ENCODE peak calls at places on chromosomes 2 and 18, in seven cellular contexts. One of them, this sample, is unnamed.

GRCh38 chr18:2538844-2539243 is 32.5 kb downstream of the METTL4 start:
- DNase-seq in tibial nerve: no peak
- DNase-seq in mucosa of descending colon: no peak
- DNase-seq in tibial artery: no peak
- DNase-seq in foreskin fibroblast: peak
- DNase-seq in IMR-90: no peak
- DNase-seq in fibroblast of pulmonary artery: peak
- DNase-seq in this sample: no peak

GRCh38 chr18:11500153-11501122 is 109.0 kb upstream of the SLC35G4 start:
- DNase-seq in tibial nerve: peak
- DNase-seq in mucosa of descending colon: no peak
- DNase-seq in tibial artery: no peak
- DNase-seq in foreskin fibroblast: peak
- DNase-seq in IMR-90: peak
- DNase-seq in fibroblast of pulmonary artery: peak
- DNase-seq in this sample: peak

GRCh38 chr2:70643715-70644114 is 90.1 kb upstream of the TGFA start:
- DNase-seq in tibial nerve: no peak
- DNase-seq in mucosa of descending colon: peak
- DNase-seq in tibial artery: no peak
- DNase-seq in foreskin fibroblast: no peak
- DNase-seq in IMR-90: no peak
- DNase-seq in fibroblast of pulmonary artery: no peak
- DNase-seq in this sample: peak

GRCh38 chr2:9714630-9715214 is 83.9 kb upstream of the YWHAQ start:
- DNase-seq in tibial nerve: no peak
- DNase-seq in mucosa of descending colon: no peak
- DNase-seq in tibial artery: no peak
- DNase-seq in foreskin fibroblast: no peak
- DNase-seq in IMR-90: no peak
- DNase-seq in fibroblast of pulmonary artery: no peak
- DNase-seq in this sample: no peak

GRCh38 chr2:157067562-157067961 is 189.9 kb upstream of the GALNT5 start:
- DNase-seq in tibial nerve: no peak
- DNase-seq in mucosa of descending colon: no peak
- DNase-seq in tibial artery: no peak
- DNase-seq in foreskin fibroblast: no peak
- DNase-seq in IMR-90: no peak
- DNase-seq in fibroblast of pulmonary artery: no peak
- DNase-seq in this sample: no peak

GRCh38 chr2:204274487-204274886 is 270.8 kb upstream of the PARD3B start:
- DNase-seq in tibial nerve: no peak
- DNase-seq in mucosa of descending colon: no peak
- DNase-seq in tibial artery: no peak
- DNase-seq in foreskin fibroblast: no peak
- DNase-seq in IMR-90: no peak
- DNase-seq in fibroblast of pulmonary artery: no peak
- DNase-seq in this sample: no peak

GRCh38 chr18:46253498-46253897 is 149.3 kb downstream of the HAUS1 start:
- DNase-seq in tibial nerve: no peak
- DNase-seq in mucosa of descending colon: no peak
- DNase-seq in tibial artery: no peak
- DNase-seq in foreskin fibroblast: peak
- DNase-seq in IMR-90: peak
- DNase-seq in fibroblast of pulmonary artery: peak
- DNase-seq in this sample: peak

GRCh38 chr2:28137221-28137620 is 246.7 kb downstream of the BABAM2 start:
- DNase-seq in tibial nerve: no peak
- DNase-seq in mucosa of descending colon: no peak
- DNase-seq in tibial artery: no peak
- DNase-seq in foreskin fibroblast: peak
- DNase-seq in IMR-90: peak
- DNase-seq in fibroblast of pulmonary artery: peak
- DNase-seq in this sample: peak

GRCh38 chr18:48135436-48135966 is 205.0 kb upstream of the SMAD2 start:
- DNase-seq in tibial nerve: no peak
- DNase-seq in mucosa of descending colon: no peak
- DNase-seq in tibial artery: peak
- DNase-seq in foreskin fibroblast: no peak
- DNase-seq in IMR-90: no peak
- DNase-seq in fibroblast of pulmonary artery: no peak
- DNase-seq in this sample: no peak

GRCh38 chr18:23377669-23378469 is 75.2 kb upstream of the RIOK3 start:
- DNase-seq in tibial nerve: no peak
- DNase-seq in mucosa of descending colon: no peak
- DNase-seq in tibial artery: no peak
- DNase-seq in foreskin fibroblast: peak
- DNase-seq in IMR-90: peak
- DNase-seq in fibroblast of pulmonary artery: peak
- DNase-seq in this sample: peak

GRCh38 chr2:15588329-15588919 is 3.2 kb upstream of the DDX1 start:
- DNase-seq in tibial nerve: peak
- DNase-seq in mucosa of descending colon: peak
- DNase-seq in tibial artery: no peak
- DNase-seq in foreskin fibroblast: peak
- DNase-seq in IMR-90: peak
- DNase-seq in fibroblast of pulmonary artery: peak
- DNase-seq in this sample: peak

GRCh38 chr2:236818281-236819045 is 248.8 kb downstream of the ACKR3 start:
- DNase-seq in tibial nerve: no peak
- DNase-seq in mucosa of descending colon: no peak
- DNase-seq in tibial artery: no peak
- DNase-seq in foreskin fibroblast: no peak
- DNase-seq in IMR-90: no peak
- DNase-seq in fibroblast of pulmonary artery: no peak
- DNase-seq in this sample: no peak

GRCh38 chr2:113070606-113070975 is 2.8 kb downstream of the IL1F10 start:
- DNase-seq in tibial nerve: no peak
- DNase-seq in mucosa of descending colon: no peak
- DNase-seq in tibial artery: no peak
- DNase-seq in foreskin fibroblast: no peak
- DNase-seq in IMR-90: no peak
- DNase-seq in fibroblast of pulmonary artery: no peak
- DNase-seq in this sample: no peak

GRCh38 chr2:164609790-164610189 is 11.5 kb downstream of the GRB14 start:
- DNase-seq in tibial nerve: no peak
- DNase-seq in mucosa of descending colon: no peak
- DNase-seq in tibial artery: no peak
- DNase-seq in foreskin fibroblast: no peak
- DNase-seq in IMR-90: no peak
- DNase-seq in fibroblast of pulmonary artery: no peak
- DNase-seq in this sample: peak

GRCh38 chr2:120963997-120964396 is 228.3 kb downstream of the GLI2 start:
- DNase-seq in tibial nerve: no peak
- DNase-seq in mucosa of descending colon: no peak
- DNase-seq in tibial artery: no peak
- DNase-seq in foreskin fibroblast: peak
- DNase-seq in IMR-90: peak
- DNase-seq in fibroblast of pulmonary artery: no peak
- DNase-seq in this sample: no peak

GRCh38 chr18:9017170-9017899 is 85.2 kb upstream of the NDUFV2 start:
- DNase-seq in tibial nerve: peak
- DNase-seq in mucosa of descending colon: peak
- DNase-seq in tibial artery: peak
- DNase-seq in foreskin fibroblast: peak
- DNase-seq in IMR-90: peak
- DNase-seq in fibroblast of pulmonary artery: peak
- DNase-seq in this sample: peak

DNA sequence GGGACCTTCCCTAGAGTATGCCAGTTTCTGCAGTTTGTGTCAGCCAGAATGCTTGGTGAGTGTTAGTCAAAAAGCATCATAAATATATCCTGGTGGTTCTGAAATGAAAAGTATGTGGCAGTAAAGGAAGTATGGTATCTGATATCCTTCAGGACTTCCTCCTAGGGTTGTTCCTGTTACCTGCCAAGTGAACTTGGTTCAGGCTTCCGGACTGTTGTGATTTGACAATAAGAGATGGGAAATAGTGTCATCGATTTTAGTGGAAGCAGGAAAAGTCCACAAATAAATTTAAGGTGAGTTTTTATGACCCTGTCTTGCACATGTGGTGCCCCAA is 2.0 kb downstream of the TANC1 start:
- DNase-seq in tibial nerve: no peak
- DNase-seq in mucosa of descending colon: no peak
- DNase-seq in tibial artery: no peak
- DNase-seq in foreskin fibroblast: no peak
- DNase-seq in IMR-90: no peak
- DNase-seq in fibroblast of pulmonary artery: no peak
- DNase-seq in this sample: no peak
- H3K4me3 ChIP-seq in tibial nerve: peak
- H3K4me3 ChIP-seq in mucosa of descending colon: no peak
- H3K4me3 ChIP-seq in tibial artery: peak
- H3K4me3 ChIP-seq in foreskin fibroblast: peak
- H3K4me3 ChIP-seq in IMR-90: peak
- H3K4me3 ChIP-seq in fibroblast of pulmonary artery: peak
- H3K4me3 ChIP-seq in this sample: peak

DNA sequence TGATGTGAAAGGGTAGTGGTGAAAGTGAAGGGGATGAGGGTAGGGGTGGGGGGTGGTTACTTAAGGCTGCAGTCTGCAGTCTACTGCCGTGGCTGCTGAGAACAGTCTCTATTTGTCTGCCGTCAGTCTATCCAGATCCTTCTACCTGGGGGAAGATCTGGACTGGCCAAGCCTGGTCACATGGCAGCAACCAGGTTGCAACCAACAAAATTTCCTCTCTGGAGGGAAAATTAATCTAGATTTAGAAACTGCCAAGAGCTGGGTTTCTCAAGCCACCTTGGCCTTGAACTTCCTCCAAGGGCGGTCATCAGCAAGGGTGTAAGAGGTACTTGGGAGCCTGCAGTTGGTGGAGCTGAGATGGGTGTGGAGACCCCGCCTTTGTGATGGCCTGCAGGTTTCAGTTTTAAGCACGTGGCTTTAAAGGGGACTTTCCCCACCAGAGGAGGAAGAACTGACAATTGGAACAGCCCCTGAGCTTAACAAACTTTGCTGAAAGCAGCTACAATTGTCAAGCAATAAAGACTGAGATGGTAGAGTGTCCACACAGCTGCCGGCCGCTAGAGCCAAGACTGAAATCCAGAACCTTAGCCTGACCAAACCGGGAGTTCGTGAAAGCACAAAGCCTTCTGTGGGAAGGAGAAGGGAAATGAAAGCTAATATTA is 31.4 kb upstream of the KCMF1 start:
- DNase-seq in tibial nerve: no peak
- DNase-seq in mucosa of descending colon: peak
- DNase-seq in tibial artery: no peak
- DNase-seq in foreskin fibroblast: no peak
- DNase-seq in IMR-90: no peak
- DNase-seq in fibroblast of pulmonary artery: no peak
- DNase-seq in this sample: peak
- H3K4me3 ChIP-seq in tibial nerve: no peak
- H3K4me3 ChIP-seq in mucosa of descending colon: no peak
- H3K4me3 ChIP-seq in tibial artery: no peak
- H3K4me3 ChIP-seq in foreskin fibroblast: no peak
- H3K4me3 ChIP-seq in IMR-90: no peak
- H3K4me3 ChIP-seq in fibroblast of pulmonary artery: no peak
- H3K4me3 ChIP-seq in this sample: no peak

GRCh38 chr2:231412616-231412963 is 17.1 kb downstream of the B3GNT7 start:
- DNase-seq in tibial nerve: no peak
- DNase-seq in mucosa of descending colon: no peak
- DNase-seq in tibial artery: no peak
- DNase-seq in foreskin fibroblast: no peak
- DNase-seq in IMR-90: no peak
- DNase-seq in fibroblast of pulmonary artery: no peak
- DNase-seq in this sample: no peak
- H3K4me3 ChIP-seq in tibial nerve: peak
- H3K4me3 ChIP-seq in mucosa of descending colon: no peak
- H3K4me3 ChIP-seq in tibial artery: peak
- H3K4me3 ChIP-seq in foreskin fibroblast: peak
- H3K4me3 ChIP-seq in IMR-90: no peak
- H3K4me3 ChIP-seq in fibroblast of pulmonary artery: peak
- H3K4me3 ChIP-seq in this sample: peak

GRCh38 chr2:66581461-66582363 is 146.8 kb downstream of the MEIS1 start:
- DNase-seq in tibial nerve: no peak
- DNase-seq in mucosa of descending colon: peak
- DNase-seq in tibial artery: no peak
- DNase-seq in foreskin fibroblast: no peak
- DNase-seq in IMR-90: peak
- DNase-seq in fibroblast of pulmonary artery: no peak
- DNase-seq in this sample: no peak

GRCh38 chr2:66582364-66582974 is 147.5 kb downstream of the MEIS1 start:
- DNase-seq in tibial nerve: no peak
- DNase-seq in mucosa of descending colon: no peak
- DNase-seq in tibial artery: no peak
- DNase-seq in foreskin fibroblast: no peak
- DNase-seq in IMR-90: peak
- DNase-seq in fibroblast of pulmonary artery: no peak
- DNase-seq in this sample: no peak

GRCh38 chr2:66579494-66579893 is 144.6 kb downstream of the MEIS1 start:
- DNase-seq in tibial nerve: no peak
- DNase-seq in mucosa of descending colon: no peak
- DNase-seq in tibial artery: no peak
- DNase-seq in foreskin fibroblast: no peak
- DNase-seq in IMR-90: no peak
- DNase-seq in fibroblast of pulmonary artery: no peak
- DNase-seq in this sample: no peak

GRCh38 chr2:66578853-66579158 is 143.9 kb downstream of the MEIS1 start:
- DNase-seq in tibial nerve: no peak
- DNase-seq in mucosa of descending colon: no peak
- DNase-seq in tibial artery: no peak
- DNase-seq in foreskin fibroblast: no peak
- DNase-seq in IMR-90: no peak
- DNase-seq in fibroblast of pulmonary artery: no peak
- DNase-seq in this sample: no peak

DNA sequence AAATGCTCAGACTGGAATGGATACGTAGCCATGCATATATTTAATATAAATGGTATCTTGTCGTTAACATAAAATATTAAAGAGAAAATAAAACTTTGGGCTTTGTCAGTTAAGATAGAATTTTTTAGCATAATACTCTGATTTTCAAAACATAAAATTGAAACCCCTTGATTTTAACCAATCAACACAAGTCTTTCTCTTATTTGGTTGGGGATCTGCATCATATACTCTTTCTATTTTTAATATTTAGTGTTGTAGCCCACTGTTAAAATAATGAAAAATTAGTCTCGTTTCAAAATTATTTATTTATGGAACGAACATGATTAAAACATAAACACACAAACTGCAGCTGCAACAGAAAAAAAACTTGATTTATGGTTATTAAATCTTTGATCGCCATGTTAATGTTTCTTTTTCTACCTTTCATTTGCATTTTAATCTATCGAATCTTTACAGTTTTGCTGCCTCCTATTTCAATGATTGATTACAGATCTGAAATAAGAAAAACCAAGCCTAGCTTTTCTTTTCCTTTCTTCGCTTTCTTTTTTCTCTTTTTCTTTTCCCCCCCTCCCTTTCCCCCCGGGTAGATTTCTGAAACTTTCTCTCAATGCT is 145.5 kb downstream of the MEIS1 start:
- DNase-seq in tibial nerve: no peak
- DNase-seq in mucosa of descending colon: no peak
- DNase-seq in tibial artery: no peak
- DNase-seq in foreskin fibroblast: no peak
- DNase-seq in IMR-90: no peak
- DNase-seq in fibroblast of pulmonary artery: no peak
- DNase-seq in this sample: no peak
- H3K4me3 ChIP-seq in tibial nerve: no peak
- H3K4me3 ChIP-seq in mucosa of descending colon: no peak
- H3K4me3 ChIP-seq in tibial artery: no peak
- H3K4me3 ChIP-seq in foreskin fibroblast: peak
- H3K4me3 ChIP-seq in IMR-90: peak
- H3K4me3 ChIP-seq in fibroblast of pulmonary artery: no peak
- H3K4me3 ChIP-seq in this sample: no peak

This sample was measured in bronchial epithelial cell.